ENCODE peak calls at places on chromosomes 11 and 22, in nine cellular contexts. K, R, Z, Y, W, V, J, I and N are unnamed samples.

GRCh38 chr11:29432719-29433325 is 584.0 kb downstream of the KCNA4 start:
- DNase-seq in K (no peak), R (no peak), Z (peak; percentile 43), Y (no peak), W (no peak), V (no peak), J (peak; percentile 48), I (no peak), N (no peak)

GRCh38 chr11:120304526-120304925 is 20.6 kb upstream of the TLCD5 start:
- DNase-seq in K (no peak), R (no peak), Z (no peak), Y (no peak), W (no peak), V (peak; percentile 57), J (no peak), I (no peak), N (no peak)

GRCh38 chr22:44721206-44721605 is 19.2 kb downstream of the PRR5 start:
- DNase-seq in K (no peak), R (no peak), Z (no peak), Y (no peak), W (no peak), V (no peak), J (peak; percentile 64), I (no peak), N (no peak)

GRCh38 chr11:118996926-118997626 is 862 bp upstream of the CENATAC start:
- DNase-seq in K (no peak), R (no peak), Z (peak; percentile 17), Y (no peak), W (no peak), V (peak; percentile 17), J (no peak), I (peak; percentile 41), N (no peak)

GRCh38 chr11:132024587-132025295 is 654.3 kb downstream of the NTM start:
- DNase-seq in K (no peak), R (no peak), Z (no peak), Y (peak; percentile 82), W (no peak), V (peak; percentile 92), J (no peak), I (no peak), N (no peak)

GRCh38 chr22:30695871-30696655 is 1.4 kb downstream of the OSBP2 start:
- DNase-seq in K (no peak), R (no peak), Z (no peak), Y (no peak), W (no peak), V (no peak), J (no peak), I (no peak), N (no peak)

GRCh38 chr11:69499216-69499945 is 17.9 kb downstream of the LINC01488 start:
- DNase-seq in K (no peak), R (peak; percentile 22), Z (peak; percentile 77), Y (no peak), W (no peak), V (no peak), J (no peak), I (no peak), N (no peak)

GRCh38 chr22:49303061-49303735 is 524.5 kb downstream of the BRD1 start:
- DNase-seq in K (no peak), R (no peak), Z (no peak), Y (no peak), W (no peak), V (no peak), J (no peak), I (no peak), N (no peak)

GRCh38 chr11:115769891-115770290 is 265.7 kb upstream of the CADM1 start:
- DNase-seq in K (no peak), R (no peak), Z (no peak), Y (no peak), W (no peak), V (no peak), J (no peak), I (no peak), N (no peak)